ENCODE peak calls at places on chromosomes 3 and 15, in six cellular contexts. R, B, T, S, L and E are unnamed samples.

GRCh38 chr3:183590442-183590841 is 34.9 kb upstream of the KLHL6 start:
- DNase-seq in R (no peak), B (no peak), T (no peak), S (no peak), L (no peak), E (no peak)

GRCh38 chr3:187669675-187670504 is at the start of gene SST:
- DNase-seq in R (no peak), B (no peak), T (peak; percentile 53), S (peak; percentile 66), L (peak; percentile 13), E (peak; percentile 39)

GRCh38 chr3:53286727-53287412 is 31.0 kb upstream of the TKT start:
- DNase-seq in R (peak; percentile 15), B (no peak), T (no peak), S (no peak), L (no peak), E (no peak)

GRCh38 chr15:76903251-76903681 is 1.9 kb downstream of the SCAPER start:
- DNase-seq in R (peak; percentile 26), B (no peak), T (no peak), S (no peak), L (peak; percentile 66), E (no peak)

GRCh38 chr3:133448478-133449122 is 48.7 kb downstream of the BFSP2 start:
- DNase-seq in R (no peak), B (no peak), T (no peak), S (no peak), L (no peak), E (no peak)

GRCh38 chr3:69051796-69052566 is at the start of gene TMF1:
- DNase-seq in R (peak; percentile 99), B (peak; percentile 98), T (peak; percentile 97), S (peak; percentile 99), L (peak; percentile 98), E (peak; percentile 98)

GRCh38 chr3:16723994-16724393 is 118.8 kb upstream of the DAZL start:
- DNase-seq in R (no peak), B (no peak), T (no peak), S (no peak), L (peak; percentile 27), E (no peak)

GRCh38 chr3:123347691-123348264 is 101.1 kb downstream of the ADCY5 start:
- DNase-seq in R (no peak), B (no peak), T (peak; percentile 24), S (no peak), L (no peak), E (no peak)

GRCh38 chr3:137050281-137050680 is 92.5 kb downstream of the IL20RB start:
- DNase-seq in R (no peak), B (no peak), T (no peak), S (no peak), L (no peak), E (no peak)

GRCh38 chr3:169998668-169999131 is 32.1 kb downstream of the SEC62 start:
- DNase-seq in R (peak; percentile 85), B (no peak), T (no peak), S (no peak), L (peak; percentile 58), E (no peak)

GRCh38 chr3:126390201-126390600 is 4.5 kb upstream of the CFAP100 start:
- DNase-seq in R (no peak), B (no peak), T (no peak), S (no peak), L (no peak), E (no peak)

GRCh38 chr15:43828061-43828657 is 1.4 kb downstream of the WDR76 start:
- DNase-seq in R (no peak), B (no peak), T (no peak), S (no peak), L (no peak), E (no peak)

GRCh38 chr3:14826069-14826468 is 7.3 kb downstream of the FGD5 start:
- DNase-seq in R (no peak), B (no peak), T (no peak), S (no peak), L (no peak), E (no peak)

GRCh38 chr3:174243194-174243593 is 615.9 kb upstream of the NAALADL2 start:
- DNase-seq in R (no peak), B (no peak), T (no peak), S (no peak), L (no peak), E (no peak)

GRCh38 chr3:196501316-196502064 is 2.1 kb downstream of the RNF168 start:
- DNase-seq in R (no peak), B (no peak), T (no peak), S (no peak), L (no peak), E (no peak)

GRCh38 chr3:51271172-51271571 is 113.9 kb upstream of the MANF start:
- DNase-seq in R (no peak), B (no peak), T (no peak), S (no peak), L (no peak), E (no peak)

GRCh38 chr15:47857384-47858168 is 140.3 kb downstream of the SEMA6D start:
- DNase-seq in R (no peak), B (no peak), T (no peak), S (no peak), L (no peak), E (no peak)

GRCh38 chr15:36415643-36416042 is 163.8 kb upstream of the CDIN1 start:
- DNase-seq in R (no peak), B (no peak), T (no peak), S (no peak), L (no peak), E (no peak)

GRCh38 chr15:83062768-83063180 is 4.3 kb downstream of the BTBD1 start:
- DNase-seq in R (no peak), B (no peak), T (no peak), S (no peak), L (no peak), E (no peak)

GRCh38 chr15:73941871-73942635 is 15.8 kb downstream of the LOXL1 start:
- DNase-seq in R (no peak), B (no peak), T (no peak), S (no peak), L (no peak), E (peak; percentile 34)

GRCh38 chr3:172125963-172126403 is 86.6 kb downstream of the FNDC3B start:
- DNase-seq in R (no peak), B (no peak), T (no peak), S (no peak), L (no peak), E (peak; percentile 59)

GRCh38 chr15:39642011-39642640 is 61.2 kb downstream of the THBS1 start:
- DNase-seq in R (peak; percentile 47), B (no peak), T (no peak), S (no peak), L (no peak), E (no peak)

GRCh38 chr15:39785806-39786205 is 3.2 kb upstream of the FSIP1 start:
- DNase-seq in R (no peak), B (no peak), T (no peak), S (no peak), L (no peak), E (no peak)

GRCh38 chr15:98525625-98526024 is 122.7 kb upstream of the IGF1R start:
- DNase-seq in R (no peak), B (no peak), T (peak; percentile 67), S (no peak), L (no peak), E (no peak)

GRCh38 chr3:15010664-15011063 is 54.5 kb downstream of the MRPS25 start:
- DNase-seq in R (no peak), B (no peak), T (no peak), S (no peak), L (no peak), E (no peak)

GRCh38 chr15:66849746-66850077 is 147.7 kb downstream of the SMAD6 start:
- DNase-seq in R (no peak), B (no peak), T (no peak), S (no peak), L (no peak), E (no peak)

GRCh38 chr3:43034200-43034599 is 55.1 kb downstream of the GASK1A start:
- DNase-seq in R (no peak), B (no peak), T (no peak), S (no peak), L (no peak), E (no peak)

GRCh38 chr15:68187559-68187958 is 17.6 kb downstream of the CALML4 start:
- DNase-seq in R (peak; percentile 61), B (peak; percentile 76), T (peak; percentile 70), S (no peak), L (no peak), E (no peak)

GRCh38 chr3:185308126-185308754 is 54.4 kb upstream of the EHHADH start:
- DNase-seq in R (peak; percentile 18), B (no peak), T (no peak), S (no peak), L (peak; percentile 59), E (no peak)

GRCh38 chr3:111903067-111903511 is 44.0 kb downstream of the PHLDB2 start:
- DNase-seq in R (peak; percentile 47), B (no peak), T (no peak), S (no peak), L (peak; percentile 82), E (no peak)

GRCh38 chr3:113263020-113263419 is 51.7 kb downstream of the BOC start:
- DNase-seq in R (no peak), B (peak; percentile 89), T (no peak), S (no peak), L (no peak), E (no peak)

DNA sequence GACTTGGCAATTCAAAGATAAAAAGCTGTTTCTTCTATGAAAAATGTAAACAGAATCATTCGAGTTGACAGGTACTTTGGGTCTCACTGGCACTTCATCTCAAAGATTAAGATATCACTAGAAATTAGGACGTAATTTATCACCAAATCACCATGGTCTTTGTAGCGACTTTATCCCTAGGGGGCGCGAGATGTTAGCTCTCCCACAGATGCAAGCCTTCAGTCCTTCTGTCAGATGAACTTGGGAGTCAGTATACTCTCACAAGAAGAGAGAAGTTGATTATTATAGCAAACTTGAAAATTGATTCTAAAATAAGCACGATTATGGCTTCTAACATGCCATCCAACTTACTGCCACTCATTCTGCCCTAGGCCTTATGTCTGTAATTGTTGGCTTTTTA is 150.3 kb downstream of the ALCAM start:
- DNase-seq in R (no peak), B (no peak), T (no peak), S (no peak), L (peak; percentile 29), E (no peak)
- TF ChIP-seq CTCF in R (peak; percentile 41), B (no peak), T (no peak), S (no peak), L (no peak), E (no peak)

GRCh38 chr15:99735868-99736267 is 2.6 kb upstream of the LYSMD4 start:
- DNase-seq in R (no peak), B (no peak), T (no peak), S (no peak), L (no peak), E (no peak)
- H3K27ac ChIP-seq in R (no peak overlapping the region), B (no peak overlapping the region), T (no peak overlapping the region), S (no peak overlapping the region), L (no peak overlapping the region), E (no peak overlapping the region)

GRCh38 chr15:57306944-57307411 is 69.3 kb upstream of the CGNL1 start:
- DNase-seq in R (no peak), B (no peak), T (no peak), S (no peak), L (no peak), E (no peak)
- TF ChIP-seq CTCF in R (no peak), B (no peak), T (no peak), S (no peak), L (no peak), E (no peak)

DNA sequence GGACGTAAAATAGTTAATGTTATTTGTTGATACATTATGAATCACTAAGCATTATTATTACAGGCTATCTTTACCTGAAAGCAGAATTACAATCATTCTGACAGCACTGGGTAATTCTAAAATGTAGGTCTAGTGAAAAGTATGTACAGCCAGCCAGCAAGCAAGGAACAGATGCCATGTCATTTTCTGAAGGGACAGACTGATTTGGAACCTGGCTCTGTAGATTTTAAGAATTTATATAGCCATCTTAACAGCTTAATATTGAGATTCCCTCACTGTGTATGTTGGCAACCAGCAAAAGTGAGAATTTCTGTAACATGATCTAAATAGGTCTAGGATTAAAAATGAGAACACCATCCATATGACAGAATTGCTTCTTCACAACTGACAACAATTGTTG is 359.4 kb downstream of the ZIC4 start:
- DNase-seq in R (no peak), B (no peak), T (no peak), S (no peak), L (no peak), E (no peak)
- H3K27ac ChIP-seq in R (no peak overlapping the region), B (no peak overlapping the region), T (no peak overlapping the region), S (no peak overlapping the region), L (no peak overlapping the region), E (no peak overlapping the region)